ENCODE peak calls at places on chromosomes 13 and 19, in four cellular contexts. I, J, D and K are unnamed samples.

GRCh38 chr19:674282-675151 is 1.7 kb upstream of the FSTL3 start:
- DNase-seq in I (no peak), J (no peak), D (no peak), K (no peak)

GRCh38 chr19:38277549-38277948 is 13.2 kb downstream of the SPINT2 start:
- DNase-seq in I (no peak), J (no peak), D (no peak), K (no peak)

GRCh38 chr19:10420444-10421239 is at the start of gene PDE4A:
- DNase-seq in I (peak; percentile 50), J (no peak), D (no peak), K (no peak)

GRCh38 chr13:21297452-21297851 is 121.0 kb downstream of the MRPL57 start:
- DNase-seq in I (peak; percentile 28), J (no peak), D (no peak), K (no peak)

GRCh38 chr13:113927661-113928581 is 46.0 kb downstream of the C13orf46 start:
- DNase-seq in I (peak; percentile 99), J (peak; percentile 96), D (no peak), K (no peak)

GRCh38 chr13:37669845-37670244 is 71.3 kb upstream of the POSTN start:
- DNase-seq in I (no peak), J (no peak), D (no peak), K (no peak)

GRCh38 chr19:39845621-39846175 is 481 bp downstream of the FBL start:
- DNase-seq in I (peak; percentile 36), J (no peak), D (no peak), K (no peak)

GRCh38 chr19:44596428-44597130 is 16.8 kb upstream of the IGSF23 start:
- DNase-seq in I (no peak), J (no peak), D (no peak), K (no peak)

GRCh38 chr19:18436651-18437478 is 1.1 kb downstream of the ISYNA1 start:
- DNase-seq in I (peak; percentile 89), J (no peak), D (peak; percentile 60), K (no peak)

GRCh38 chr13:51801631-51802099 is 2.3 kb downstream of the DHRS12 start:
- DNase-seq in I (peak; percentile 18), J (no peak), D (peak; percentile 93), K (no peak)

GRCh38 chr19:35828694-35829301 is 16.2 kb upstream of the PRODH2 start:
- DNase-seq in I (peak; percentile 51), J (peak; percentile 23), D (no peak), K (no peak)

GRCh38 chr19:55248704-55249103 is 10.1 kb downstream of the PPP6R1 start:
- DNase-seq in I (no peak), J (no peak), D (no peak), K (no peak)

GRCh38 chr13:66501187-66501586 is 728.9 kb downstream of the PCDH9 start:
- DNase-seq in I (peak; percentile 49), J (no peak), D (no peak), K (no peak)

GRCh38 chr13:77916481-77916880 is 2.1 kb downstream of the EDNRB start:
- DNase-seq in I (no peak), J (no peak), D (no peak), K (no peak)

GRCh38 chr13:93881418-93881817 is 598.1 kb downstream of the DCT start:
- DNase-seq in I (peak; percentile 40), J (peak; percentile 18), D (no peak), K (no peak)

GRCh38 chr13:95385808-95386207 is 84.6 kb upstream of the ABCC4 start:
- DNase-seq in I (no peak), J (no peak), D (no peak), K (no peak)

GRCh38 chr13:20525144-20525600 is 485 bp downstream of the CRYL1 start:
- DNase-seq in I (peak; percentile 15), J (no peak), D (no peak), K (no peak)

GRCh38 chr19:41532526-41532925 is 43.4 kb upstream of the CEACAM21 start:
- DNase-seq in I (no peak), J (no peak), D (no peak), K (no peak)

GRCh38 chr19:5225486-5226345 is 114.9 kb downstream of the PTPRS start:
- DNase-seq in I (no peak), J (no peak), D (no peak), K (no peak)